ENCODE peak calls at places on chromosomes 1 and 21, in eight cellular contexts. One of them, this sample, is unnamed.
A peak's percentile ranks its signal among the peaks of the same experiment; 100 is the strongest.

GRCh38 chr1:156371553-156372264 is 2.7 kb downstream of the RHBG start:
- DNase-seq in AG20443: no peak
- DNase-seq in activated CD4-positive, alpha-beta T cell treated with anti-CD3 and anti-CD28 coated beads for 48 hours: no peak
- DNase-seq in fibroblast of the conjunctiva: peak; percentile 63
- DNase-seq in RPMI7951: peak; percentile 46
- DNase-seq in C1 segment of cervical spinal cord: peak; percentile 86
- DNase-seq in lung microvascular endothelial cell: no peak
- DNase-seq in LHCN-M2: peak; percentile 24
- DNase-seq in this sample: peak; percentile 27

GRCh38 chr1:64917328-64917861 is 49.0 kb downstream of the JAK1 start:
- DNase-seq in RPMI7951: peak; percentile 91
- DNase-seq in LHCN-M2: peak; percentile 99
- DNase-seq in activated CD4-positive, alpha-beta T cell treated with anti-CD3 and anti-CD28 coated beads for 48 hours: no peak
- DNase-seq in lung microvascular endothelial cell: peak; percentile 43
- DNase-seq in C1 segment of cervical spinal cord: no peak
- DNase-seq in fibroblast of the conjunctiva: peak; percentile 86
- DNase-seq in AG20443: peak; percentile 93
- DNase-seq in this sample: peak; percentile 91

GRCh38 chr1:237470712-237471310 is 419.9 kb downstream of the ZP4 start:
- DNase-seq in AG20443: no peak
- DNase-seq in LHCN-M2: no peak
- DNase-seq in activated CD4-positive, alpha-beta T cell treated with anti-CD3 and anti-CD28 coated beads for 48 hours: no peak
- DNase-seq in C1 segment of cervical spinal cord: peak; percentile 25
- DNase-seq in RPMI7951: peak; percentile 0
- DNase-seq in lung microvascular endothelial cell: no peak
- DNase-seq in fibroblast of the conjunctiva: no peak
- DNase-seq in this sample: no peak

GRCh38 chr1:226100436-226101347 is 38.2 kb downstream of the H3-3A start:
- DNase-seq in AG20443: peak; percentile 77
- DNase-seq in RPMI7951: peak; percentile 26
- DNase-seq in lung microvascular endothelial cell: peak; percentile 51
- DNase-seq in fibroblast of the conjunctiva: no peak
- DNase-seq in LHCN-M2: no peak
- DNase-seq in C1 segment of cervical spinal cord: peak; percentile 27
- DNase-seq in activated CD4-positive, alpha-beta T cell treated with anti-CD3 and anti-CD28 coated beads for 48 hours: peak; percentile 59
- DNase-seq in this sample: peak; percentile 65

GRCh38 chr1:225426395-225427248 is 1.2 kb downstream of the LBR start:
- DNase-seq in AG20443: peak; percentile 31
- DNase-seq in LHCN-M2: peak; percentile 30
- DNase-seq in lung microvascular endothelial cell: peak; percentile 42
- DNase-seq in RPMI7951: peak; percentile 17
- DNase-seq in C1 segment of cervical spinal cord: peak; percentile 16
- DNase-seq in fibroblast of the conjunctiva: no peak
- DNase-seq in activated CD4-positive, alpha-beta T cell treated with anti-CD3 and anti-CD28 coated beads for 48 hours: peak; percentile 49
- DNase-seq in this sample: peak; percentile 44

GRCh38 chr21:37700641-37701202 is 215.5 kb downstream of the KCNJ6 start:
- DNase-seq in C1 segment of cervical spinal cord: peak; percentile 66
- DNase-seq in fibroblast of the conjunctiva: peak; percentile 71
- DNase-seq in LHCN-M2: peak; percentile 91
- DNase-seq in activated CD4-positive, alpha-beta T cell treated with anti-CD3 and anti-CD28 coated beads for 48 hours: peak; percentile 3
- DNase-seq in AG20443: peak; percentile 88
- DNase-seq in lung microvascular endothelial cell: peak; percentile 61
- DNase-seq in RPMI7951: peak; percentile 74
- DNase-seq in this sample: peak; percentile 88

GRCh38 chr21:33857846-33858671 is 57.5 kb downstream of the ATP5PO start:
- DNase-seq in RPMI7951: no peak
- DNase-seq in LHCN-M2: no peak
- DNase-seq in AG20443: no peak
- DNase-seq in C1 segment of cervical spinal cord: no peak
- DNase-seq in fibroblast of the conjunctiva: no peak
- DNase-seq in activated CD4-positive, alpha-beta T cell treated with anti-CD3 and anti-CD28 coated beads for 48 hours: no peak
- DNase-seq in lung microvascular endothelial cell: no peak
- DNase-seq in this sample: no peak

GRCh38 chr1:11784993-11785769 is 20.6 kb downstream of the MTHFR start:
- DNase-seq in C1 segment of cervical spinal cord: peak; percentile 26
- DNase-seq in AG20443: peak; percentile 80
- DNase-seq in RPMI7951: peak; percentile 49
- DNase-seq in fibroblast of the conjunctiva: peak; percentile 14
- DNase-seq in LHCN-M2: peak; percentile 45
- DNase-seq in lung microvascular endothelial cell: peak; percentile 68
- DNase-seq in activated CD4-positive, alpha-beta T cell treated with anti-CD3 and anti-CD28 coated beads for 48 hours: peak; percentile 47
- DNase-seq in this sample: peak; percentile 70

GRCh38 chr1:151398691-151399065 is 695 bp upstream of the PSMB4 start:
- DNase-seq in LHCN-M2: no peak
- DNase-seq in activated CD4-positive, alpha-beta T cell treated with anti-CD3 and anti-CD28 coated beads for 48 hours: no peak
- DNase-seq in RPMI7951: no peak
- DNase-seq in fibroblast of the conjunctiva: no peak
- DNase-seq in C1 segment of cervical spinal cord: no peak
- DNase-seq in lung microvascular endothelial cell: no peak
- DNase-seq in AG20443: no peak
- DNase-seq in this sample: no peak

GRCh38 chr1:204338359-204338758 is 21.4 kb downstream of the PLEKHA6 start:
- DNase-seq in C1 segment of cervical spinal cord: no peak
- DNase-seq in fibroblast of the conjunctiva: no peak
- DNase-seq in activated CD4-positive, alpha-beta T cell treated with anti-CD3 and anti-CD28 coated beads for 48 hours: no peak
- DNase-seq in AG20443: no peak
- DNase-seq in lung microvascular endothelial cell: no peak
- DNase-seq in RPMI7951: no peak
- DNase-seq in LHCN-M2: no peak
- DNase-seq in this sample: no peak

GRCh38 chr1:178649582-178650350 is 75.3 kb upstream of the RALGPS2 start:
- DNase-seq in lung microvascular endothelial cell: no peak
- DNase-seq in activated CD4-positive, alpha-beta T cell treated with anti-CD3 and anti-CD28 coated beads for 48 hours: no peak
- DNase-seq in AG20443: no peak
- DNase-seq in C1 segment of cervical spinal cord: no peak
- DNase-seq in fibroblast of the conjunctiva: no peak
- DNase-seq in LHCN-M2: no peak
- DNase-seq in RPMI7951: no peak
- DNase-seq in this sample: no peak

GRCh38 chr1:115647919-115648597 is 6.3 kb downstream of the VANGL1 start:
- DNase-seq in AG20443: no peak
- DNase-seq in lung microvascular endothelial cell: peak; percentile 26
- DNase-seq in RPMI7951: no peak
- DNase-seq in LHCN-M2: no peak
- DNase-seq in activated CD4-positive, alpha-beta T cell treated with anti-CD3 and anti-CD28 coated beads for 48 hours: no peak
- DNase-seq in C1 segment of cervical spinal cord: no peak
- DNase-seq in fibroblast of the conjunctiva: no peak
- DNase-seq in this sample: no peak

GRCh38 chr1:231626951-231627614 is 493 bp downstream of the DISC1 start:
- DNase-seq in AG20443: peak; percentile 70
- DNase-seq in LHCN-M2: peak; percentile 43
- DNase-seq in lung microvascular endothelial cell: peak; percentile 45
- DNase-seq in C1 segment of cervical spinal cord: no peak
- DNase-seq in fibroblast of the conjunctiva: no peak
- DNase-seq in RPMI7951: peak; percentile 72
- DNase-seq in activated CD4-positive, alpha-beta T cell treated with anti-CD3 and anti-CD28 coated beads for 48 hours: peak; percentile 58
- DNase-seq in this sample: peak; percentile 72

GRCh38 chr1:150567341-150567716 is 12.1 kb downstream of the MCL1 start:
- DNase-seq in C1 segment of cervical spinal cord: no peak
- DNase-seq in AG20443: no peak
- DNase-seq in activated CD4-positive, alpha-beta T cell treated with anti-CD3 and anti-CD28 coated beads for 48 hours: peak; percentile 73
- DNase-seq in LHCN-M2: no peak
- DNase-seq in RPMI7951: no peak
- DNase-seq in lung microvascular endothelial cell: no peak
- DNase-seq in fibroblast of the conjunctiva: no peak
- DNase-seq in this sample: no peak

GRCh38 chr1:237864338-237865244 is 26.1 kb downstream of the ZP4 start:
- DNase-seq in AG20443: peak; percentile 30
- DNase-seq in activated CD4-positive, alpha-beta T cell treated with anti-CD3 and anti-CD28 coated beads for 48 hours: peak; percentile 40
- DNase-seq in RPMI7951: peak; percentile 71
- DNase-seq in lung microvascular endothelial cell: peak; percentile 18
- DNase-seq in C1 segment of cervical spinal cord: no peak
- DNase-seq in fibroblast of the conjunctiva: no peak
- DNase-seq in LHCN-M2: peak; percentile 39
- DNase-seq in this sample: no peak

GRCh38 chr21:45290948-45291612 is 3.4 kb upstream of the POFUT2 start:
- DNase-seq in C1 segment of cervical spinal cord: no peak
- DNase-seq in RPMI7951: peak; percentile 77
- DNase-seq in AG20443: no peak
- DNase-seq in activated CD4-positive, alpha-beta T cell treated with anti-CD3 and anti-CD28 coated beads for 48 hours: no peak
- DNase-seq in lung microvascular endothelial cell: peak; percentile 56
- DNase-seq in LHCN-M2: peak; percentile 43
- DNase-seq in fibroblast of the conjunctiva: no peak
- DNase-seq in this sample: peak; percentile 25

GRCh38 chr1:162384601-162385279 is 3.2 kb downstream of the C1orf226 start:
- DNase-seq in LHCN-M2: no peak
- DNase-seq in RPMI7951: no peak
- DNase-seq in AG20443: no peak
- DNase-seq in C1 segment of cervical spinal cord: no peak
- DNase-seq in activated CD4-positive, alpha-beta T cell treated with anti-CD3 and anti-CD28 coated beads for 48 hours: no peak
- DNase-seq in lung microvascular endothelial cell: no peak
- DNase-seq in fibroblast of the conjunctiva: no peak
- DNase-seq in this sample: no peak

GRCh38 chr1:95002657-95003432 is 69.9 kb downstream of the ALG14 start:
- DNase-seq in C1 segment of cervical spinal cord: peak; percentile 31
- DNase-seq in lung microvascular endothelial cell: no peak
- DNase-seq in AG20443: peak; percentile 46
- DNase-seq in fibroblast of the conjunctiva: no peak
- DNase-seq in activated CD4-positive, alpha-beta T cell treated with anti-CD3 and anti-CD28 coated beads for 48 hours: no peak
- DNase-seq in LHCN-M2: no peak
- DNase-seq in RPMI7951: peak; percentile 54
- DNase-seq in this sample: peak; percentile 40

GRCh38 chr1:3352084-3352951 is 102.1 kb upstream of the ARHGEF16 start:
- DNase-seq in LHCN-M2: peak; percentile 30
- DNase-seq in AG20443: peak; percentile 61
- DNase-seq in RPMI7951: peak; percentile 48
- DNase-seq in activated CD4-positive, alpha-beta T cell treated with anti-CD3 and anti-CD28 coated beads for 48 hours: no peak
- DNase-seq in C1 segment of cervical spinal cord: no peak
- DNase-seq in lung microvascular endothelial cell: no peak
- DNase-seq in fibroblast of the conjunctiva: peak; percentile 62
- DNase-seq in this sample: no peak

GRCh38 chr1:37731312-37732019 is 33.5 kb downstream of the EPHA10 start:
- DNase-seq in RPMI7951: no peak
- DNase-seq in LHCN-M2: no peak
- DNase-seq in lung microvascular endothelial cell: no peak
- DNase-seq in activated CD4-positive, alpha-beta T cell treated with anti-CD3 and anti-CD28 coated beads for 48 hours: no peak
- DNase-seq in fibroblast of the conjunctiva: no peak
- DNase-seq in AG20443: peak; percentile 3
- DNase-seq in C1 segment of cervical spinal cord: no peak
- DNase-seq in this sample: no peak

GRCh38 chr1:110393286-110393685 is 2.5 kb upstream of the SLC16A4 start:
- DNase-seq in fibroblast of the conjunctiva: no peak
- DNase-seq in RPMI7951: no peak
- DNase-seq in C1 segment of cervical spinal cord: no peak
- DNase-seq in LHCN-M2: no peak
- DNase-seq in lung microvascular endothelial cell: no peak
- DNase-seq in AG20443: no peak
- DNase-seq in activated CD4-positive, alpha-beta T cell treated with anti-CD3 and anti-CD28 coated beads for 48 hours: no peak
- DNase-seq in this sample: no peak

GRCh38 chr1:36008546-36009197 is 75.2 kb upstream of the TEKT2 start:
- DNase-seq in RPMI7951: peak; percentile 45
- DNase-seq in activated CD4-positive, alpha-beta T cell treated with anti-CD3 and anti-CD28 coated beads for 48 hours: peak; percentile 6
- DNase-seq in AG20443: peak; percentile 9
- DNase-seq in C1 segment of cervical spinal cord: no peak
- DNase-seq in fibroblast of the conjunctiva: no peak
- DNase-seq in LHCN-M2: peak; percentile 33
- DNase-seq in lung microvascular endothelial cell: peak; percentile 90
- DNase-seq in this sample: peak; percentile 95

GRCh38 chr1:50080904-50081586 is 27.7 kb upstream of the ELAVL4 start:
- DNase-seq in fibroblast of the conjunctiva: no peak
- DNase-seq in C1 segment of cervical spinal cord: no peak
- DNase-seq in RPMI7951: no peak
- DNase-seq in LHCN-M2: no peak
- DNase-seq in AG20443: no peak
- DNase-seq in lung microvascular endothelial cell: peak; percentile 7
- DNase-seq in activated CD4-positive, alpha-beta T cell treated with anti-CD3 and anti-CD28 coated beads for 48 hours: no peak
- DNase-seq in this sample: no peak

GRCh38 chr21:37631319-37632117 is 264.9 kb downstream of the DYRK1A start:
- DNase-seq in LHCN-M2: no peak
- DNase-seq in RPMI7951: peak; percentile 15
- DNase-seq in activated CD4-positive, alpha-beta T cell treated with anti-CD3 and anti-CD28 coated beads for 48 hours: no peak
- DNase-seq in AG20443: no peak
- DNase-seq in C1 segment of cervical spinal cord: no peak
- DNase-seq in fibroblast of the conjunctiva: no peak
- DNase-seq in lung microvascular endothelial cell: peak; percentile 71
- DNase-seq in this sample: peak; percentile 87

GRCh38 chr1:194214735-194215134 is 1028.3 kb upstream of the B3GALT2 start:
- DNase-seq in fibroblast of the conjunctiva: no peak
- DNase-seq in lung microvascular endothelial cell: no peak
- DNase-seq in C1 segment of cervical spinal cord: no peak
- DNase-seq in AG20443: no peak
- DNase-seq in activated CD4-positive, alpha-beta T cell treated with anti-CD3 and anti-CD28 coated beads for 48 hours: no peak
- DNase-seq in LHCN-M2: no peak
- DNase-seq in RPMI7951: no peak
- DNase-seq in this sample: no peak

GRCh38 chr1:112998592-112999235 is 42.7 kb upstream of the SLC16A1 start:
- DNase-seq in activated CD4-positive, alpha-beta T cell treated with anti-CD3 and anti-CD28 coated beads for 48 hours: no peak
- DNase-seq in lung microvascular endothelial cell: peak; percentile 77
- DNase-seq in C1 segment of cervical spinal cord: no peak
- DNase-seq in LHCN-M2: peak; percentile 69
- DNase-seq in AG20443: peak; percentile 85
- DNase-seq in RPMI7951: peak; percentile 27
- DNase-seq in fibroblast of the conjunctiva: peak; percentile 83
- DNase-seq in this sample: peak; percentile 77

GRCh38 chr1:39561321-39561720 is 15.3 kb downstream of the PABPC4 start:
- DNase-seq in lung microvascular endothelial cell: no peak
- DNase-seq in RPMI7951: no peak
- DNase-seq in fibroblast of the conjunctiva: no peak
- DNase-seq in activated CD4-positive, alpha-beta T cell treated with anti-CD3 and anti-CD28 coated beads for 48 hours: no peak
- DNase-seq in LHCN-M2: no peak
- DNase-seq in AG20443: no peak
- DNase-seq in C1 segment of cervical spinal cord: no peak
- DNase-seq in this sample: no peak

GRCh38 chr21:37595944-37596343 is 229.4 kb downstream of the DYRK1A start:
- DNase-seq in AG20443: no peak
- DNase-seq in LHCN-M2: no peak
- DNase-seq in activated CD4-positive, alpha-beta T cell treated with anti-CD3 and anti-CD28 coated beads for 48 hours: no peak
- DNase-seq in C1 segment of cervical spinal cord: no peak
- DNase-seq in RPMI7951: no peak
- DNase-seq in lung microvascular endothelial cell: no peak
- DNase-seq in fibroblast of the conjunctiva: no peak
- DNase-seq in this sample: no peak

GRCh38 chr1:38018864-38019343 is 6.4 kb downstream of the UTP11 start:
- DNase-seq in lung microvascular endothelial cell: peak; percentile 66
- DNase-seq in LHCN-M2: peak; percentile 58
- DNase-seq in C1 segment of cervical spinal cord: no peak
- DNase-seq in AG20443: peak; percentile 52
- DNase-seq in RPMI7951: peak; percentile 56
- DNase-seq in fibroblast of the conjunctiva: no peak
- DNase-seq in activated CD4-positive, alpha-beta T cell treated with anti-CD3 and anti-CD28 coated beads for 48 hours: no peak
- DNase-seq in this sample: peak; percentile 62

GRCh38 chr1:86396503-86396900 is 379 bp upstream of the ODF2L start:
- DNase-seq in activated CD4-positive, alpha-beta T cell treated with anti-CD3 and anti-CD28 coated beads for 48 hours: no peak
- DNase-seq in lung microvascular endothelial cell: no peak
- DNase-seq in AG20443: peak; percentile 10
- DNase-seq in LHCN-M2: no peak
- DNase-seq in C1 segment of cervical spinal cord: no peak
- DNase-seq in RPMI7951: no peak
- DNase-seq in fibroblast of the conjunctiva: no peak
- DNase-seq in this sample: no peak

GRCh38 chr1:119228318-119228717 is 87.9 kb upstream of the WARS2 start:
- DNase-seq in fibroblast of the conjunctiva: no peak
- DNase-seq in RPMI7951: no peak
- DNase-seq in lung microvascular endothelial cell: no peak
- DNase-seq in C1 segment of cervical spinal cord: no peak
- DNase-seq in AG20443: no peak
- DNase-seq in activated CD4-positive, alpha-beta T cell treated with anti-CD3 and anti-CD28 coated beads for 48 hours: no peak
- DNase-seq in LHCN-M2: no peak
- DNase-seq in this sample: no peak

This sample was measured in dermis blood vessel endothelial cell.